ENCODE peak calls at places on chromosomes 12 and 14, in four cellular contexts. M, Y, H and E are unnamed samples.

GRCh38 chr12:14884458-14884878 is 1.2 kb downstream of the MGP start:
- DNase-seq in M (peak), Y (no peak), H (peak), E (no peak)

GRCh38 chr12:3928538-3929220 is 55.5 kb upstream of the PARP11 start:
- DNase-seq in M (no peak), Y (no peak), H (no peak), E (no peak)

GRCh38 chr12:95104919-95105452 is 31.6 kb upstream of the NR2C1 start:
- DNase-seq in M (no peak), Y (no peak), H (no peak), E (no peak)

GRCh38 chr14:26392498-26392897 is 205.3 kb downstream of the NOVA1 start:
- DNase-seq in M (no peak), Y (no peak), H (no peak), E (no peak)

GRCh38 chr12:131261906-131262305 is 308.2 kb downstream of the ADGRD1 start:
- DNase-seq in M (no peak), Y (no peak), H (no peak), E (no peak)

GRCh38 chr12:117333331-117334000 is 28.0 kb downstream of the NOS1 start:
- DNase-seq in M (no peak), Y (peak), H (no peak), E (no peak)

GRCh38 chr12:90677055-90677454 is 277.9 kb downstream of the CCER1 start:
- DNase-seq in M (no peak), Y (no peak), H (no peak), E (no peak)

GRCh38 chr14:79028281-79028680 is 858.1 kb downstream of the NRXN3 start:
- DNase-seq in M (no peak), Y (no peak), H (no peak), E (no peak)